ENCODE peak calls at places on chromosomes 2 and 18, in nine cellular contexts. X is NCI-H1105, Y is amniotic stem cell, K is RCC 7860, P is transverse colon, O is GM12865, D is tibial nerve, C is omental fat pad, J is NAMALWA. F is an unnamed sample.

GRCh38 chr2:73337828-73338227 is 44.5 kb upstream of the EGR4 start:
- DNase-seq in Y (no peak), X (no peak), J (peak), D (no peak), P (no peak), K (no peak), C (no peak), O (no peak), F (no peak)

GRCh38 chr2:36780231-36780808 is 83.8 kb downstream of the VIT start:
- DNase-seq in D (no peak), C (no peak), K (peak), O (peak), P (no peak), X (no peak), Y (peak), J (peak), F (peak)

GRCh38 chr2:74577448-74577847 is 22.9 kb downstream of the DOK1 start:
- DNase-seq in D (no peak), X (no peak), C (no peak), J (no peak), K (no peak), Y (no peak), P (no peak), O (peak), F (no peak)

GRCh38 chr18:13545514-13545913 is 180.8 kb downstream of the FAM210A start:
- DNase-seq in X (no peak), O (no peak), D (no peak), K (no peak), C (no peak), Y (no peak), P (no peak), J (no peak), F (no peak)

GRCh38 chr2:236340251-236340650 is 76.0 kb upstream of the ASB18 start:
- DNase-seq in X (no peak), K (no peak), Y (no peak), O (no peak), P (no peak), C (no peak), D (no peak), J (no peak), F (no peak)

GRCh38 chr2:109612991-109613921 is 510 bp downstream of the SEPTIN10 start:
- DNase-seq in X (peak), O (peak), K (no peak), Y (no peak), C (no peak), P (peak), D (peak), J (no peak), F (no peak)

GRCh38 chr18:51278045-51278649 is 80.7 kb upstream of the MEX3C start:
- DNase-seq in Y (no peak), X (peak), O (peak), J (peak), D (no peak), C (no peak), P (peak), K (no peak), F (no peak)

GRCh38 chr2:240374085-240374907 is 61.2 kb upstream of the GPC1 start:
- DNase-seq in C (peak), J (no peak), Y (peak), X (no peak), P (peak), O (no peak), D (no peak), K (peak), F (peak)

GRCh38 chr2:136101042-136101441 is 16.9 kb downstream of the CXCR4 start:
- DNase-seq in J (no peak), D (no peak), P (no peak), Y (no peak), C (no peak), X (no peak), O (peak), K (no peak), F (no peak)

GRCh38 chr2:118833716-118834439 is 13.6 kb downstream of the EN1 start:
- DNase-seq in J (no peak), O (no peak), C (no peak), X (no peak), K (no peak), D (no peak), P (no peak), Y (no peak), F (no peak)

GRCh38 chr2:26463252-26464207 is 14.4 kb downstream of the OTOF start:
- DNase-seq in X (no peak), J (no peak), O (no peak), K (no peak), D (no peak), C (no peak), Y (no peak), P (no peak), F (no peak)

GRCh38 chr2:233404227-233404626 is 49.9 kb downstream of the DGKD start:
- DNase-seq in C (no peak), P (peak), Y (no peak), D (no peak), O (peak), X (no peak), J (peak), K (no peak), F (no peak)

GRCh38 chr2:240203842-240204270 is 63.4 kb upstream of the OTOS start:
- DNase-seq in P (no peak), Y (no peak), D (no peak), X (no peak), K (no peak), O (no peak), J (no peak), C (no peak), F (no peak)

GRCh38 chr2:168671932-168672331 is 130.5 kb upstream of the NOSTRIN start:
- DNase-seq in J (no peak), O (no peak), C (no peak), P (no peak), K (no peak), X (no peak), Y (no peak), D (no peak), F (peak)

GRCh38 chr18:392926-393325 is 107.6 kb downstream of the COLEC12 start:
- DNase-seq in D (no peak), Y (no peak), P (no peak), J (no peak), X (no peak), C (no peak), K (no peak), O (no peak), F (no peak)

GRCh38 chr18:58597649-58598048 is 31.2 kb downstream of the ALPK2 start:
- DNase-seq in C (no peak), X (no peak), P (no peak), O (no peak), D (no peak), J (no peak), K (no peak), Y (no peak), F (no peak)